ENCODE peak calls at places on chromosomes 12 and 14, in five cellular contexts. E is activated CD4-positive, alpha-beta T cell treated with anti-CD3 and anti-CD28 coated beads, Interleukin-2, amount 50 U/mL, for 1 hour; N is Right ventricle myocardium superior; M is AG08395; B is breast epithelium. I is an unnamed sample.

GRCh38 chr12:39277416-39277815 is 165.5 kb downstream of the KIF21A start:
- DNase-seq in E (no peak), B (no peak), M (no peak), N (no peak), I (no peak)

GRCh38 chr12:121400332-121401139 is 618 bp downstream of the RNF34 start:
- DNase-seq in B (peak; percentile 20), N (peak; percentile 56), M (peak; percentile 21), E (peak; percentile 54), I (peak; percentile 68)

GRCh38 chr12:117208206-117208605 is 17.9 kb upstream of the FBXO21 start:
- DNase-seq in M (no peak), N (no peak), B (no peak), E (no peak), I (no peak)

GRCh38 chr14:32201816-32202467 is at the start of gene RNU6-7:
- DNase-seq in B (peak; percentile 22), N (no peak), E (peak; percentile 27), M (no peak), I (peak; percentile 47)

GRCh38 chr14:34220921-34221320 is 241.1 kb downstream of the SPTSSA start:
- DNase-seq in E (no peak), M (no peak), B (no peak), N (no peak), I (no peak)

GRCh38 chr14:79369359-79370332 is 841.7 kb downstream of the DIO2 start:
- DNase-seq in M (no peak), E (no peak), N (no peak), B (no peak), I (no peak)

GRCh38 chr14:74569826-74570591 is 42.0 kb downstream of the LTBP2 start:
- DNase-seq in N (no peak), E (no peak), M (no peak), B (peak; percentile 56), I (no peak)

GRCh38 chr12:45343269-45344051 is 127.6 kb downstream of the ANO6 start:
- DNase-seq in N (peak; percentile 59), M (peak; percentile 83), E (no peak), B (no peak), I (no peak)

GRCh38 chr14:93285048-93285447 is 47.8 kb downstream of the BTBD7 start:
- DNase-seq in E (no peak), N (no peak), M (peak; percentile 14), B (no peak), I (no peak)

I was measured in naive thymus-derived CD4-positive, alpha-beta T cell.